ENCODE peak calls at places on chromosome 7, in four cellular contexts. Y is K562, I is GM12878, Q is H1. L is an unnamed sample.

GRCh38 chr7:139674752-139675126 is 103.1 kb downstream of the HIPK2 start:
- DNase-seq in Y (no peak), I (no peak), Q (no peak), L (no peak)

GRCh38 chr7:158016171-158017087 is 571.2 kb downstream of the PTPRN2 start:
- DNase-seq in Y (no peak), I (no peak), Q (peak), L (peak)

GRCh38 chr7:87627634-87627994 is 584 bp upstream of the RUNDC3B start:
- DNase-seq in Y (no peak), I (no peak), Q (peak), L (peak)

GRCh38 chr7:115218076-115218475 is 296.2 kb downstream of the MDFIC start:
- DNase-seq in Y (no peak), I (no peak), Q (no peak), L (no peak)

GRCh38 chr7:112622159-112622715 is 141.4 kb downstream of the LSMEM1 start:
- DNase-seq in Y (no peak), I (no peak), Q (no peak), L (no peak)

GRCh38 chr7:30175171-30175570 is 40.4 kb downstream of the MTURN start:
- DNase-seq in Y (no peak), I (no peak), Q (no peak), L (no peak)

GRCh38 chr7:105880571-105881330 is 4.4 kb upstream of the ATXN7L1 start:
- DNase-seq in Y (no peak), I (no peak), Q (no peak), L (peak)

GRCh38 chr7:30996261-30996660 is 32.5 kb downstream of the GHRHR start:
- DNase-seq in Y (no peak), I (no peak), Q (no peak), L (no peak)

GRCh38 chr7:36945612-36946400 is 221.5 kb upstream of the AOAH start:
- DNase-seq in Y (no peak), I (no peak), Q (no peak), L (peak)

GRCh38 chr7:46461334-46461777 is 540.3 kb upstream of the IGFBP3 start:
- DNase-seq in Y (peak), I (no peak), Q (no peak), L (no peak)

DNA sequence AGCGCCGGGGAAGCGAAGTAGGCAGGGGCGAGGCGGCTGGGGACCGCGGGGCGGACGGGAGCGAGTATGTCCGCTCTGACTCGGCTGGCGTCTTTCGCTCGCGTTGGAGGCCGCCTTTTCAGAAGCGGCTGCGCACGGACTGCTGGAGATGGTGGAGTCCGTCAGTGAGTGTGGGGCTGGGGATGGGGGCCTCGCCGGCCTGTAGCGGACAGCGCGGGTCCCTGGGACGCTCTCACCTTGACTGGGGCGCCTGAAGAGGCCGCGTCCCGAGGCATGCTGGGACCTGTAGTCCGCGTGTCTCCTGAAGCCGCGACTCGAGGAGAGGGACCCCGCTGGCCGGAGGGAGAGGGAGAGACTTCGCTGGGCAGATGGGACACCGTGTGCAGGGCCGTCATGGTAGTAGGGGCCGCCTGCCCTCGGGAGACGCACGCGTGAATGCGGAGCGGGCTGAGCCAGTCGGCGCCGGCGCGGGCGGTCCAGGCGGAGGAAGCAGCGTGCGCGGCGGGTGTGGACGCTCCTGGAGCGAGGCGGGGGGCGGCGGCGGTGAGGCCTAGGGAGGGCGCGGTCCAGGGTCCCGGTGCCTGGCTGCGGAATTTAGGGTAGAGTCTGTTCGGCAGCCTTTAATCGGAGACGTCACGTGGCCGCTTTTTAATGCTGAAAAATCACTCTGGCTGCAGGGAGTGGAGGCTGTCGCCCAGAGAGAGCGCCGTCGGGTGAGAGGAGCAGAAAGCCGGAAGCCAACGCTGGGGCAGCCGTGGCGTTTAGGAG is at the start of gene NDUFB2:
- DNase-seq in Y (peak), I (peak), Q (peak), L (peak)
- TF ChIP-seq NRF1 in Y (peak), I (peak), Q (no peak), L (peak)

GRCh38 chr7:78968951-78969350 is 484.5 kb downstream of the MAGI2 start:
- DNase-seq in Y (no peak), I (no peak), Q (no peak), L (no peak)
- TF ChIP-seq NRF1 in Y (no peak), I (no peak), Q (no peak), L (no peak)

DNA sequence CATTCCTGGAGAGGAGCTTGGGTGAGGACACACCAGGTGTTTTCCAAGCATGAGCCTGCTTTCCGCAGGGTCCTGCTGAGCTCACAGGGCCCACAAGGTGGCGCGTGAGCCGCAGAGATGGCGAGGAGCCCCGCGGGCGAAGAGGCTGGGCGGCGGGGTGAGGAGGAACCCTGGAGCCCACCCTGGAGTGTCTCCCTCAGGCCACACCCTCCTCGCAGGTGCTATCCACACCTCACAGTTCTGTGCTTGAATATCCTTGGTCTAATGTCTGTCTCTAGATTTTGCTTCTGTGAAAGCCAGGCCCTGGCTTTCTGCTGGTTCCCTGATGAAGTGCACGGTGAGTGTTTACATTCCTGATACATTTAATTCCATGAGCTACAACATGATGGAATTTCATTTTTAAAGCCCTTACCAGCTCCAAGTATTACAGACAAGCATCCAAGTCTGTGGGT is 433.6 kb downstream of the ACTR3B start:
- DNase-seq in Y (peak), I (no peak), Q (peak), L (peak)
- TF ChIP-seq NRF1 in Y (no peak), I (no peak), Q (no peak), L (no peak)

GRCh38 chr7:20114463-20114862 is 102.7 kb downstream of the MACC1 start:
- DNase-seq in Y (no peak), I (peak), Q (no peak), L (no peak)

GRCh38 chr7:20112646-20113045 is 104.5 kb downstream of the MACC1 start:
- DNase-seq in Y (no peak), I (no peak), Q (no peak), L (no peak)

GRCh38 chr7:20113423-20114027 is 103.7 kb downstream of the MACC1 start:
- DNase-seq in Y (no peak), I (peak), Q (no peak), L (no peak)

GRCh38 chr7:20107582-20107981 is 109.6 kb downstream of the MACC1 start:
- DNase-seq in Y (no peak), I (no peak), Q (no peak), L (no peak)

GRCh38 chr7:20111821-20112542 is 105.2 kb downstream of the MACC1 start:
- DNase-seq in Y (no peak), I (no peak), Q (no peak), L (no peak)
- TF ChIP-seq NRF1 in Y (no peak), I (no peak), Q (no peak), L (no peak)

DNA sequence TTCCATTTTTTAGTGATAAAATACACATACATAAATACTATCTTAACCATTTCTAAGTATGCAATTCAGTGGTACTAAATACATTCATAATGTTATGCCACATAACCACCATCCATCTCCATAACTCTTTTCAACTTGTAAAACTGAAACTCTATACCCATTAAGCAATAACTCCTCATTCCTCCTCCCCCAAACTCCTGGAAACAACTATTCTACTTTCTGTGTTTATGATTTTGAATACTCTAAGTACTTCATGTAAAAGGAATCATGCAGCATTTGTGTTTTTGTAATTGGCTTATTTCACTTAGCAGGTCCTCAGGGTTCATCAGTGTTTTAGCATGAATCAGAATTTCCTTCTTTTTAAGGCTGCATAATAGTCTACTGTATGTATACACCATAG is 131.8 kb downstream of the TES start:
- DNase-seq in Y (no peak), I (no peak), Q (no peak), L (no peak)
- TF ChIP-seq NRF1 in Y (no peak), I (no peak), Q (no peak), L (no peak)

DNA sequence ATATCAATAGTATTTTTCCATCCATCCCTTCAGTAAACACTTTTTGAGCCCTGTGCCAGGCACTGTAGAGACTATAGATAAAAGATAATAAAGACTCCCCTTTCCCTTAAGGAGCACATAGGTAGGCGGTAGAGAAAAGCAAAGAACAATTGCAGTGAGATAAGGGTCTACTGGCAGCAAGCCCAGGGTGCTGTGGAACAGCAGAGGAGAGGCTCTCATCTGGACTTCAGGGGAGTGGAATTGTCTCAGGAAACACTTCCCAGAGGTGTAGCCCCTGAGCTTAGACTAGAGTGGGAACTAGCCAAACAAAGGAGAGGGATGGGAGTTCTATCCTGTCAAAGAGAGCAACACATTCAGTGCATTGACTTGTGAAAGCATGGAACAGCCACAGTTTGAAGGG is 102.0 kb downstream of the NRF1 start:
- DNase-seq in Y (peak), I (no peak), Q (no peak), L (no peak)
- TF ChIP-seq NRF1 in Y (no peak), I (no peak), Q (no peak), L (no peak)

GRCh38 chr7:70678621-70679251 is 453.2 kb upstream of the GALNT17 start:
- DNase-seq in Y (no peak), I (no peak), Q (no peak), L (no peak)

GRCh38 chr7:70679666-70680065 is 452.3 kb upstream of the GALNT17 start:
- DNase-seq in Y (no peak), I (peak), Q (no peak), L (no peak)

GRCh38 chr7:70684173-70684572 is 447.8 kb upstream of the GALNT17 start:
- DNase-seq in Y (no peak), I (no peak), Q (no peak), L (no peak)

GRCh38 chr7:70681111-70681846 is 450.7 kb upstream of the GALNT17 start:
- DNase-seq in Y (no peak), I (no peak), Q (peak), L (no peak)

GRCh38 chr7:70681847-70682350 is 450.0 kb upstream of the GALNT17 start:
- DNase-seq in Y (no peak), I (peak), Q (no peak), L (no peak)
- TF ChIP-seq NRF1 in Y (no peak), I (no peak), Q (no peak), L (no peak)

GRCh38 chr7:3244241-3244814 is 56.7 kb upstream of the SDK1 start:
- DNase-seq in Y (no peak), I (no peak), Q (no peak), L (peak)
- TF ChIP-seq NRF1 in Y (no peak), I (no peak), Q (no peak), L (no peak)

DNA sequence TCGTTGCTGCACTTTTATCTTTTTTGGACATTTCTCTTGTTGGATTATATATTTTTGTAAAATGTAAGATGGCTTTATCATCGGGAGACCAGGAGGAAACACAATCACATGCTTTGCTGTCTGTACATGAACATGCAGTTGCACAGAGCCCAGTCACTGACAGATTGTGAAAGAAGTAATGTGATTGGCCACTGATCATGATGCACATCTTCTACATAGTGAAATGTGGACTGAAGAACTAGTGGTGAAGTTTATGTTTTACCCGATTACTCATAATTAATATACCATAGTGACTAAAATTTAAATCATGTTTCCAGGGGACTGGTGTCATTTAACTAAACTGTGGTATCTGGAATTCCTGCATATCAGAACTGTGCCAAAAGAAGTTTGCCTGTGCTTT is 289.6 kb downstream of the PPP1R3A start:
- DNase-seq in Y (no peak), I (no peak), Q (no peak), L (no peak)
- TF ChIP-seq NRF1 in Y (no peak), I (no peak), Q (no peak), L (no peak)

DNA sequence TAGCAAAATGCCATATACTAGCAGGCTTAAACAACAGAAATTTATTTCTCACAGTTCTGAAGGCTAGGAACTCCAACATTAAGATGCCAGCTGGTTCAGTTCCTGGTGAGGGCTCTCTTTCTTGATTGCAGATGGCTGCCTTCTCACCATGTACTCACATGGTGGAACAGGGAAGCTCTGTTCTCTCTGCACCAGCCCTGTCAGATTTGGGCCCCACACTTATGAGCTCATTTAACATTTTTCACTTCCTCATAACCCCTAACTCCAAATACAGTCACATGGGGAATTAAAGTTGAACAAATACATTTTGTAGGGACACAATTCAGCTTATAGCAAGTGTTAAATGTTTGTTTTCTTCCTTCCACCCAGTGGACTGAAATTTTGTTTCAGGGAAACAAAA is 218.6 kb upstream of the TAC1 start:
- DNase-seq in Y (no peak), I (no peak), Q (no peak), L (no peak)
- TF ChIP-seq NRF1 in Y (no peak), I (no peak), Q (no peak), L (no peak)

L was measured in SK-N-SH.